ENCODE peak calls at places on chromosomes 2 and 18, in six cellular contexts. N is BJ, G is heart left ventricle, V is psoas muscle, C is ascending aorta, K is endodermal cell. T is an unnamed sample. For H3K27me3, the result is how much of the 10 kb centered on the place peaks cover.

GRCh38 chr2:223549215-223549614 is 52.9 kb downstream of the SCG2 start:
- DNase-seq in N (peak), G (no peak), K (no peak), C (no peak), V (no peak), T (peak)

GRCh38 chr18:49590608-49591007 is 28.8 kb downstream of the LIPG start:
- DNase-seq in K (no peak), V (no peak), C (no peak), G (no peak), N (no peak), T (no peak)

GRCh38 chr2:129915303-129915840 is 64.1 kb upstream of the RAB6C start:
- DNase-seq in K (peak), G (no peak), N (no peak), C (no peak), V (no peak), T (no peak)

GRCh38 chr2:23385748-23386421 is 906 bp downstream of the KLHL29 start:
- DNase-seq in V (no peak), K (peak), N (no peak), C (no peak), G (no peak), T (no peak)

GRCh38 chr2:141384676-141385075 is 746.1 kb downstream of the LRP1B start:
- DNase-seq in V (no peak), G (no peak), K (no peak), C (no peak), N (no peak), T (no peak)

GRCh38 chr18:49892148-49892924 is 79.0 kb upstream of the ACAA2 start:
- DNase-seq in V (no peak), G (no peak), K (no peak), N (no peak), C (no peak), T (no peak)

GRCh38 chr2:237165405-237166276 is 80.0 kb downstream of the COPS8 start:
- DNase-seq in G (no peak), K (peak), N (no peak), V (no peak), C (no peak), T (no peak)

GRCh38 chr2:127094509-127095366 is 12.2 kb downstream of the BIN1 start:
- DNase-seq in K (peak), G (peak), V (peak), C (no peak), N (no peak), T (no peak)

GRCh38 chr2:134999536-134999935 is 47.7 kb downstream of the MAP3K19 start:
- DNase-seq in C (no peak), N (no peak), G (no peak), V (no peak), K (no peak), T (no peak)

DNA sequence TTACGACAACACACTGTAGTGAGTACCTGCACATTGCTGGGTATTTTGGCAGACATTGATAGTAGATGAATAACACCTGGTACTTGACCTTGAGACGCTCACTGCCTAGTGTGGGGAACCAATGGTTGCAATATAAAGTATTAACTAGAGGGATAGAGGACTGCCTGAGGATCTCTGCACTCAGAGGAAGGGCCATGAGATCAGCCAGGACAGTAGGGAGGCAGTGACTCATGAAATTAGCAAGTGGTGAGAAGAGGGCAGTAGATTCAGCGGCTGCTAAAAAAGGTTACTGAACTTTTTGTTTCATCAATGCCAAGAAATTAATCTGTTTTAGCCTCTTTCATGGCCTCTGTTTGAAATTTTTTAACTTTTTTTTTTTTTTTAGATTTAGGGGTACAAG is 250.8 kb upstream of the TCF4 start:
- DNase-seq in K (no peak), C (no peak), G (no peak), V (no peak), N (no peak), T (no peak)
- H3K4me3 ChIP-seq in K (no peak), C (no peak), G (no peak), V (no peak), N (no peak), T (no peak)

DNA sequence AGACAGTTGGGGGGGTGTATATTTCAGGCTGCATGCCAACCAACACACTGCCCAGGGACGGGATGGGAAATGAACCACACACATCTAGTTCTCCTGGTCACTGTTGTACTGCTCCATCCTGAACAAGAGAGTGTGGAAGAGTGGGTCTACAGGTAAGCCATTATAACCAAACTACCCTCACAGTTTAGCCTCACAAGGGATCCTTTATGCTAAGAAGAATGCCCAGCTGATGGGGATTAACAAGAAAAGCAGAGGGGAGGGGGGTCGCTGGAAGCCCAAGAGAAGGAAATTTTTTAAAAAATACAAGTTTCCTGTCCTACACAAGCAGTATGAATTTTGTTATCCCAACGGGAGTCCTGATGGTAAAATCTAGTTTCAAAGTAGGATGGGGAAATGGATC is 16.1 kb downstream of the SPRED2 start:
- DNase-seq in N (no peak), C (no peak), K (no peak), V (no peak), G (no peak), T (no peak)
- TF ChIP-seq CTCF in N (no peak), C (no peak), K (no peak), V (no peak), G (no peak), T (no peak)

GRCh38 chr2:85753525-85754312 is at the start of gene ATOH8:
- DNase-seq in K (peak), C (no peak), N (no peak), V (peak), G (peak), T (no peak)
- H3K27me3 ChIP-seq in K (half or more), C (under half), N (under half), V (under half), G (under half), T (under half)

GRCh38 chr2:44880125-44880483 is 61.4 kb upstream of the SIX3 start:
- DNase-seq in G (no peak), V (no peak), N (no peak), K (no peak), C (no peak), T (no peak)
- H3K4me3 ChIP-seq in G (no peak), V (no peak), N (no peak), K (no peak), C (no peak), T (no peak)

DNA sequence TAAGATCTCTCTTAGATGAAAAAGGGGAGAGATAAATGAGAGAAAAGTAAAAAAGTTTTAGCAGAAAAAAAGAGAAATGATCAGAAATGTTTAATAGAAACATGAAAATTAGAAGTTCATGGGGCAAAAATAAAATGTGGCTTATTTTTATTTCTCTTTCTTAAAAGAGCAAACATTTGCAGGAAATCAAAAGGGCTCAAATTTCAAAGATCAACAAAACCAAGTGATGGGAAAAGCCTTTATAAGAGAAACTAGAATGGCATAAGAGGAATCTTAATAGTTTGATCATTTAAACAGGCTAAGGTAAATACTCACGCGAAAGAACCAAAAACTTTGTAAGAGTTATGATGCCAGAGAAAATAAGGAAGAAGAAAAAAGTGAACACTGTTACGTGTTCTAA is 23.3 kb upstream of the DAW1 start:
- DNase-seq in V (no peak), N (no peak), C (no peak), K (no peak), G (no peak), T (no peak)
- TF ChIP-seq CTCF in V (no peak), N (no peak), C (no peak), K (no peak), G (no peak), T (no peak)

DNA sequence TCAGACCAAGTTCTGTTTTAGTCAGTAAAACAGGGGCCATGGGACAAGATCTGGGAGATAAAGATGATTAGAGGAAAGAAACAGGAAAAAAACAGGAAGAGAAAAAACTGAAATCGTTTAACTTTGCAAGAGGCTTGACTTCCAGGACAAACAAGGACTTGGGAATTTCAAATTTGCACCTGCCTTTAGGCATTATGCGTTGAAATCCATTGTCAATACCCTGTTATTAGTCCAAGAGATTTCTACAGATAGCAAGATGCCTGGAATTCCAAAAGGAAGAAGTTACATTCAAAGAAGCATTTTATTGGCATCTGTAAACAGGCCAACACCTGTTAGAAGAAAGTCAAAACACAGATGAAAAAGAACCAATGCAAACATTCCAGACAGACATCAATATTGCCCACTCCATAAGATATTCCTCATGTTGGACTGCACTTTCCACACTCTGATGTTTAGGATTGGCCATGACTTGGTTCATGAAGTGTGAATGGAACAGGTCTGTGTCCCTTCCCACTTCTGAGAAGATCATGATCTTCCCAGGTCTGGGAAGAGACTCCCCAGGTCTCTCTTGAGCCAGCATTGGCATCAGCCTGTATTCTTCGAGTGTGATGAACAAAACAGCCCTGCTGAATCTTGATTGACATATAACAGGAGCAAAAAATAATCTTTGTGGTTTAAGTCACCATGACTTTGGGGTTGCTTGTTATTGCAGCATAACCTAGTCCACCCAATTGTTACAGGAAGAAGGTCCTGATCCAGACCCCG is 181.4 kb upstream of the FN1 start:
- DNase-seq in K (no peak), C (no peak), G (no peak), V (no peak), N (no peak), T (no peak)
- H3K27me3 ChIP-seq in K (under half), C (under half), G (under half), V (under half), N (under half), T (under half)

GRCh38 chr2:41395692-41396091 is 652.1 kb upstream of the PKDCC start:
- DNase-seq in V (no peak), K (no peak), C (no peak), N (no peak), G (no peak), T (no peak)
- H3K4me3 ChIP-seq in V (no peak), K (no peak), C (no peak), N (no peak), G (no peak), T (no peak)

GRCh38 chr2:39732492-39732891 is 46.6 kb downstream of the THUMPD2 start:
- DNase-seq in N (no peak), K (no peak), G (no peak), V (no peak), C (no peak), T (no peak)

GRCh38 chr2:39730276-39730675 is 48.8 kb downstream of the THUMPD2 start:
- DNase-seq in K (peak), V (no peak), G (no peak), N (no peak), C (no peak), T (no peak)

GRCh38 chr2:39731546-39731945 is 47.5 kb downstream of the THUMPD2 start:
- DNase-seq in N (no peak), G (no peak), V (no peak), C (no peak), K (no peak), T (no peak)

GRCh38 chr2:39728941-39729351 is 50.1 kb downstream of the THUMPD2 start:
- DNase-seq in G (no peak), C (no peak), K (peak), N (no peak), V (peak), T (no peak)

GRCh38 chr2:39730685-39731302 is 48.3 kb downstream of the THUMPD2 start:
- DNase-seq in K (peak), N (no peak), C (no peak), G (no peak), V (no peak), T (no peak)
- TF ChIP-seq CTCF in K (peak), N (peak), C (no peak), G (peak), V (peak), T (peak)

T was measured in AG04450.